ENCODE peak calls at places on chromosomes 6 and 20, in four cellular contexts. Q, F, R and C are unnamed samples.
A peak's percentile ranks its signal among the peaks of the same experiment; 100 is the strongest.

GRCh38 chr20:53826597-53827291 is 233.1 kb upstream of the ZNF217 start:
- DNase-seq in F (no peak), Q (no peak), R (no peak), C (peak; percentile 57)

GRCh38 chr6:42165016-42165415 is 8.1 kb upstream of the GUCA1A start:
- DNase-seq in Q (no peak), F (peak; percentile 73), R (no peak), C (no peak)

GRCh38 chr6:9397981-9398559 is 962.7 kb upstream of the SLC35B3 start:
- DNase-seq in Q (peak; percentile 53), F (no peak), R (no peak), C (peak; percentile 48)

GRCh38 chr20:46931699-46932098 is 37.1 kb downstream of the EYA2 start:
- DNase-seq in Q (no peak), R (no peak), F (no peak), C (no peak)

GRCh38 chr6:139296927-139297326 is 5.1 kb upstream of the TXLNB start:
- DNase-seq in R (no peak), Q (no peak), F (peak; percentile 92), C (no peak)

GRCh38 chr6:105519954-105520353 is 117.1 kb upstream of the PREP start:
- DNase-seq in R (no peak), Q (no peak), F (peak; percentile 18), C (no peak)

GRCh38 chr20:3616250-3616649 is 46.9 kb downstream of the GFRA4 start:
- DNase-seq in Q (peak; percentile 42), F (peak; percentile 69), R (peak; percentile 52), C (peak; percentile 80)

GRCh38 chr20:5402903-5403531 is 86.3 kb upstream of the PROKR2 start:
- DNase-seq in Q (no peak), R (peak; percentile 79), F (no peak), C (no peak)

GRCh38 chr20:53736757-53737403 is 143.2 kb upstream of the ZNF217 start:
- DNase-seq in R (peak; percentile 80), F (peak; percentile 67), Q (no peak), C (no peak)

GRCh38 chr6:137927777-137928218 is 60.7 kb downstream of the TNFAIP3 start:
- DNase-seq in Q (no peak), R (no peak), F (peak; percentile 60), C (no peak)

GRCh38 chr6:38673397-38674165 is 29.4 kb downstream of the GLO1 start:
- DNase-seq in F (no peak), R (no peak), Q (no peak), C (no peak)

GRCh38 chr20:37438464-37439222 is 82.4 kb upstream of the NNAT start:
- DNase-seq in R (no peak), Q (no peak), F (no peak), C (no peak)

GRCh38 chr6:85537055-85537494 is 56.6 kb downstream of the SNX14 start:
- DNase-seq in F (no peak), R (no peak), Q (no peak), C (no peak)

GRCh38 chr6:56004421-56004820 is 129.0 kb upstream of the BMP5 start:
- DNase-seq in Q (no peak), F (peak; percentile 21), R (no peak), C (no peak)

GRCh38 chr6:156595481-156595880 is 181.7 kb upstream of the ARID1B start:
- DNase-seq in R (no peak), F (peak; percentile 74), Q (no peak), C (no peak)

GRCh38 chr20:16844406-16844805 is 96.2 kb downstream of the OTOR start:
- DNase-seq in Q (no peak), R (no peak), F (no peak), C (no peak)

GRCh38 chr20:63881451-63882226 is 13.3 kb upstream of the DNAJC5 start:
- DNase-seq in Q (no peak), R (peak; percentile 40), F (no peak), C (no peak)

GRCh38 chr6:133099573-133099972 is 141.6 kb upstream of the EYA4 start:
- DNase-seq in Q (no peak), R (peak; percentile 63), F (peak; percentile 95), C (no peak)

GRCh38 chr6:153312633-153313032 is 181.6 kb upstream of the RGS17 start:
- DNase-seq in F (peak; percentile 51), R (peak; percentile 39), Q (peak; percentile 16), C (peak; percentile 80)

GRCh38 chr20:55417797-55418196 is 587.5 kb downstream of the CBLN4 start:
- DNase-seq in Q (no peak), R (no peak), F (peak; percentile 7), C (no peak)

GRCh38 chr6:169702640-169703246 is 817 bp downstream of the C6orf120 start:
- DNase-seq in R (peak; percentile 44), F (no peak), Q (peak; percentile 20), C (peak; percentile 65)

GRCh38 chr6:54335871-54336270 is 27.6 kb downstream of the TINAG start:
- DNase-seq in Q (no peak), R (peak; percentile 34), F (peak; percentile 99), C (no peak)

GRCh38 chr20:22799687-22800086 is 215.3 kb upstream of the FOXA2 start:
- DNase-seq in R (no peak), F (no peak), Q (no peak), C (no peak)

GRCh38 chr6:116945809-116946208 is 68.8 kb downstream of the RFX6 start:
- DNase-seq in F (peak; percentile 1), R (no peak), Q (no peak), C (no peak)

GRCh38 chr6:101716387-101716786 is 322.9 kb downstream of the GRIK2 start:
- DNase-seq in F (no peak), Q (no peak), R (no peak), C (no peak)

GRCh38 chr6:15352884-15353283 is 107.0 kb downstream of the JARID2 start:
- DNase-seq in F (peak; percentile 59), R (no peak), Q (no peak), C (no peak)

GRCh38 chr20:24102290-24102689 is 113.7 kb upstream of the GGTLC1 start:
- DNase-seq in Q (no peak), R (peak; percentile 73), F (no peak), C (no peak)

GRCh38 chr6:111921108-111921507 is 47.9 kb upstream of the FYN start:
- DNase-seq in R (peak; percentile 71), F (no peak), Q (no peak), C (no peak)

GRCh38 chr6:51350308-51350904 is 531.7 kb downstream of the TFAP2B start:
- DNase-seq in F (no peak), R (peak; percentile 15), Q (no peak), C (no peak)

GRCh38 chr20:33655164-33655563 is 7.0 kb upstream of the C20orf144 start:
- DNase-seq in Q (no peak), R (no peak), F (no peak), C (no peak)

GRCh38 chr6:70413829-70414494 is 654 bp downstream of the FAM135A start:
- DNase-seq in R (peak; percentile 43), Q (no peak), F (peak; percentile 10), C (peak; percentile 49)

GRCh38 chr20:10454135-10454750 is 19.1 kb downstream of the SLX4IP start:
- DNase-seq in Q (no peak), R (no peak), F (no peak), C (no peak)

GRCh38 chr6:170030284-170031095 is 260.4 kb downstream of the DLL1 start:
- DNase-seq in F (no peak), R (no peak), Q (peak; percentile 9), C (no peak)

GRCh38 chr6:71205336-71205956 is 83.2 kb upstream of the OGFRL1 start:
- DNase-seq in R (no peak), F (peak; percentile 74), Q (no peak), C (no peak)

GRCh38 chr20:17889226-17889625 is 79.4 kb downstream of the SNX5 start:
- DNase-seq in Q (no peak), F (peak; percentile 41), R (no peak), C (no peak)

GRCh38 chr6:34132486-34133185 is 13.3 kb downstream of the GRM4 start:
- DNase-seq in F (peak; percentile 20), Q (no peak), R (peak; percentile 88), C (no peak)

GRCh38 chr20:57394087-57395082 is 3.2 kb downstream of the RBM38 start:
- DNase-seq in R (no peak), Q (no peak), F (no peak), C (peak; percentile 39)
- H3K4me1 ChIP-seq in R (peaks cover 2% of the 10 kb centered on the region), Q (peaks cover 91% of the 10 kb centered on the region), F (peaks cover 3% of the 10 kb centered on the region), C (peaks cover 79% of the 10 kb centered on the region)

GRCh38 chr20:8154636-8155035 is 22.6 kb downstream of the PLCB1 start:
- DNase-seq in R (no peak), Q (no peak), F (no peak), C (no peak)
- H3K4me1 ChIP-seq in R (no peaks in the 10 kb centered on the region), Q (peaks cover 68% of the 10 kb centered on the region), F (peaks cover 20% of the 10 kb centered on the region), C (peaks cover 42% of the 10 kb centered on the region)

GRCh38 chr6:125944434-125944816 is 12.1 kb upstream of the HINT3 start:
- DNase-seq in R (no peak), Q (peak; percentile 66), F (peak; percentile 71), C (peak; percentile 83)
- H3K4me1 ChIP-seq in R (no peaks in the 10 kb centered on the region), Q (peaks cover 24% of the 10 kb centered on the region), F (peaks cover 14% of the 10 kb centered on the region), C (peaks cover 56% of the 10 kb centered on the region)

GRCh38 chr6:37048851-37049734 is 43.6 kb downstream of the FGD2 start:
- DNase-seq in R (no peak), Q (peak; percentile 45), F (peak; percentile 76), C (no peak)

GRCh38 chr6:37049990-37050853 is 44.8 kb downstream of the FGD2 start:
- DNase-seq in F (no peak), Q (peak; percentile 67), R (no peak), C (peak; percentile 91)

GRCh38 chr6:37047933-37048850 is 42.7 kb downstream of the FGD2 start:
- DNase-seq in R (no peak), F (no peak), Q (no peak), C (no peak)

GRCh38 chr6:37049735-37049989 is 44.2 kb downstream of the FGD2 start:
- DNase-seq in Q (no peak), F (no peak), R (no peak), C (no peak)

GRCh38 chr6:37047421-37047931 is 42.0 kb downstream of the FGD2 start:
- DNase-seq in F (no peak), R (no peak), Q (no peak), C (no peak)
- H3K4me1 ChIP-seq in F (peaks cover 3% of the 10 kb centered on the region), R (peaks cover 6% of the 10 kb centered on the region), Q (peaks cover 29% of the 10 kb centered on the region), C (peaks cover 42% of the 10 kb centered on the region)

GRCh38 chr20:50311308-50312001 is 120.8 kb downstream of the CEBPB start:
- DNase-seq in F (peak; percentile 67), R (no peak), Q (no peak), C (no peak)
- H3K4me1 ChIP-seq in F (peaks cover 36% of the 10 kb centered on the region), R (peaks cover 2% of the 10 kb centered on the region), Q (peaks cover 61% of the 10 kb centered on the region), C (peaks cover 59% of the 10 kb centered on the region)

DNA sequence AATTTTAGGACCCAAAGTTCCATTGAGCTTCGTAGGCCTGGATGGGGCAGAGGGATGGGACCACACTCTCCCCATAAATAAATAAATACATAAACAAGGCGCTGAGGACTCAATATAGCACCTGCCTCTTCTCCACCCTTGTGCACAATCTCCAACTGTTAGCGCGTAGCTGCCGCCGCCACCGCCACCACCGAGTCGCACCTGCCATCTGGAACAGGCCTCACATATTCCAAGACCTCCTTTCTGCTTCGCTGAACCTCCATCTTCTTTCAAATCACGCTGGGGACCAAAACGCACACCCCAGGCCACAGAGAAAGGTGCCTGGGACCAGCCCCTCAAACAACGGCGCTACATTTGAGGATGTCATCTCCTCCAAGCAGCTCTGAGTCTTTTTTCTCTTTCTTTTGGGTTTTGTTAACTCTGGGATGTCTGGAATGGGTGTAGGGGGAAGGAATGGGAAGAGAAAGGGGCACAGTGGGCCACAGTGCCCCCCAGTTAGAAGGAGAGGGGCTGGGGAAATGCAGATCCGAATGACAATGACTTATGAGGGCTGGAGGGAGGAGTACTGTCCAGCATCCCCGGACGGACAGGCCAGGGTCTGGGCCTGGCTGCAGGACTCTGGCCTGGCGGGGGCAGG is 49.7 kb downstream of the NOL4L start:
- DNase-seq in Q (no peak), F (no peak), R (no peak), C (peak; percentile 15)
- H3K4me1 ChIP-seq in Q (peaks cover 26% of the 10 kb centered on the region), F (no peaks in the 10 kb centered on the region), R (peaks cover 41% of the 10 kb centered on the region), C (peaks cover 35% of the 10 kb centered on the region)